ENCODE peak calls at places on chromosomes 6 and 20, in six cellular contexts. One of them, this sample, is unnamed.

GRCh38 chr6:164929155-164929977 is 380.0 kb downstream of the C6orf118 start:
- DNase-seq in GM12878: no peak
- DNase-seq in K562: no peak
- DNase-seq in SK-N-SH: no peak
- DNase-seq in HCT116: no peak
- DNase-seq in H1: no peak
- DNase-seq in this sample: no peak

GRCh38 chr20:58344741-58345140 is 35.2 kb downstream of the RAB22A start:
- DNase-seq in GM12878: no peak
- DNase-seq in K562: no peak
- DNase-seq in HCT116: no peak
- DNase-seq in H1: no peak
- DNase-seq in SK-N-SH: no peak
- DNase-seq in this sample: no peak

GRCh38 chr20:63543131-63543530 is 4.4 kb downstream of the SRMS start:
- DNase-seq in HCT116: no peak
- DNase-seq in H1: no peak
- DNase-seq in GM12878: no peak
- DNase-seq in SK-N-SH: no peak
- DNase-seq in K562: no peak
- DNase-seq in this sample: no peak

GRCh38 chr6:141421378-141421777 is 711.3 kb upstream of the GJE1 start:
- DNase-seq in GM12878: no peak
- DNase-seq in H1: no peak
- DNase-seq in K562: no peak
- DNase-seq in HCT116: peak; percentile 8
- DNase-seq in SK-N-SH: no peak
- DNase-seq in this sample: peak; percentile 61

GRCh38 chr20:49395183-49395582 is 87.3 kb downstream of the KCNB1 start:
- DNase-seq in K562: no peak
- DNase-seq in SK-N-SH: no peak
- DNase-seq in HCT116: no peak
- DNase-seq in H1: no peak
- DNase-seq in GM12878: no peak
- DNase-seq in this sample: no peak

GRCh38 chr6:28335040-28335563 is 846 bp downstream of the ZSCAN31 start:
- DNase-seq in SK-N-SH: no peak
- DNase-seq in K562: peak; percentile 85
- DNase-seq in GM12878: no peak
- DNase-seq in HCT116: no peak
- DNase-seq in H1: no peak
- DNase-seq in this sample: peak; percentile 94

GRCh38 chr6:114712129-114712662 is 369.4 kb upstream of the HS3ST5 start:
- DNase-seq in HCT116: no peak
- DNase-seq in GM12878: no peak
- DNase-seq in SK-N-SH: no peak
- DNase-seq in H1: no peak
- DNase-seq in K562: no peak
- DNase-seq in this sample: no peak

GRCh38 chr6:75208564-75209431 is 2.9 kb upstream of the COL12A1 start:
- DNase-seq in GM12878: peak; percentile 23
- DNase-seq in SK-N-SH: peak; percentile 71
- DNase-seq in K562: peak; percentile 63
- DNase-seq in H1: no peak
- DNase-seq in HCT116: peak; percentile 66
- DNase-seq in this sample: peak; percentile 41

GRCh38 chr6:157093555-157093954 is 229.8 kb downstream of the TMEM242 start:
- DNase-seq in H1: no peak
- DNase-seq in K562: no peak
- DNase-seq in SK-N-SH: no peak
- DNase-seq in HCT116: no peak
- DNase-seq in GM12878: no peak
- DNase-seq in this sample: no peak

GRCh38 chr20:49979030-49979832 is 3.5 kb upstream of the SNAI1 start:
- DNase-seq in SK-N-SH: peak; percentile 93
- DNase-seq in GM12878: no peak
- DNase-seq in H1: no peak
- DNase-seq in K562: peak; percentile 86
- DNase-seq in HCT116: peak; percentile 38
- DNase-seq in this sample: no peak

GRCh38 chr6:168834814-168835213 is 393.8 kb downstream of the SMOC2 start:
- DNase-seq in GM12878: no peak
- DNase-seq in K562: no peak
- DNase-seq in SK-N-SH: no peak
- DNase-seq in HCT116: no peak
- DNase-seq in H1: no peak
- DNase-seq in this sample: no peak
- TF ChIP-seq SIN3A in GM12878: no peak
- TF ChIP-seq SIN3A in K562: no peak
- TF ChIP-seq SIN3A in SK-N-SH: no peak
- TF ChIP-seq SIN3A in HCT116: no peak
- TF ChIP-seq SIN3A in H1: no peak
- TF ChIP-seq SIN3A in this sample: no peak

GRCh38 chr6:32117461-32117860 is 8.3 kb upstream of the TNXB start:
- DNase-seq in SK-N-SH: no peak
- DNase-seq in GM12878: no peak
- DNase-seq in H1: no peak
- DNase-seq in HCT116: no peak
- DNase-seq in K562: no peak
- DNase-seq in this sample: no peak
- H3K36me3 ChIP-seq in SK-N-SH: peaks cover 23% of the 10 kb centered on the region
- H3K36me3 ChIP-seq in GM12878: peaks cover 7% of the 10 kb centered on the region
- H3K36me3 ChIP-seq in H1: peaks cover 9% of the 10 kb centered on the region
- H3K36me3 ChIP-seq in HCT116: peaks cover 16% of the 10 kb centered on the region
- H3K36me3 ChIP-seq in K562: peaks cover 60% of the 10 kb centered on the region
- H3K36me3 ChIP-seq in this sample: peaks cover 2% of the 10 kb centered on the region

DNA sequence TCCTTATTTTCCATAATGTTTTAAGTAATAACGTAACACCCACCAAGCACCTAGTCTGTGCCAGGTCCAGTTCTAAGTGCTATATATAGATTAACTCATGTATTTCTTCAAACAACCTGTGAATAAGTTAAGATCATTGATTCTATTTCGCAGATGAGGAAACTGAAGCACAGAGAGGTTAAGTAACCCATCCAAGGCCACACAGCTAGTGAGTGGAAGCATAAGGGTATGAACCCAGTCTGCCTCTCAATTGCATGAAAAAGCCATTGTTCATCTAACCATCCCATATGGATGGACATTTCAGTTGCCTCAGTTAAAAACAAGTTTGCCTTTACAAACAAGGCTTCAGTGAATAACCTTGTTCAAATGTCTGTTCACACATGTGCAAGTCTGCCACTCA is 20.8 kb downstream of the TGM6 start:
- DNase-seq in HCT116: no peak
- DNase-seq in SK-N-SH: no peak
- DNase-seq in K562: no peak
- DNase-seq in GM12878: no peak
- DNase-seq in H1: no peak
- DNase-seq in this sample: no peak
- TF ChIP-seq SIN3A in HCT116: no peak
- TF ChIP-seq SIN3A in SK-N-SH: no peak
- TF ChIP-seq SIN3A in K562: no peak
- TF ChIP-seq SIN3A in GM12878: no peak
- TF ChIP-seq SIN3A in H1: no peak
- TF ChIP-seq SIN3A in this sample: no peak

DNA sequence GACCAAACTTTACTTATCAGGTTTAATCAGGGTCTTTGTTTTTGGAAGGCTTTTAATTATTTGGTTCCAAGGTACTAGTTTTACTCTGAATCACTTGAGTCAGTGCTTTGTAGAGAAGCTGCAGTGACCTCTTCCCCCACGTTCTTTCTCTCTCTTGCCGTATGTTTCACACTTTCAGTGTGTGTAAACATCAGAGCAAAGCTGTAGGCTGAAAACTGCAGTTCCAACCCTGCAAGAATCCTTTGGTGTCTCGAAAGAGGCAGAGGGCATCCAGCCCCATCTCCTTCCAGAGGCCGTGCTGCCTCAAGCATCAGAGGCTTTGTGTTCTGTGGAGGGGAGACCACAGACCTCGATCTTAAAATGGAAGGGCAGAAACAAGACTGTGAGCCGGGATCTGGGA is 42.1 kb downstream of the CFAP61 start:
- DNase-seq in H1: no peak
- DNase-seq in SK-N-SH: no peak
- DNase-seq in GM12878: no peak
- DNase-seq in HCT116: no peak
- DNase-seq in K562: no peak
- DNase-seq in this sample: no peak
- H3K36me3 ChIP-seq in H1: no peaks in the 10 kb centered on the region
- H3K36me3 ChIP-seq in SK-N-SH: no peaks in the 10 kb centered on the region
- H3K36me3 ChIP-seq in GM12878: no peaks in the 10 kb centered on the region
- H3K36me3 ChIP-seq in HCT116: no peaks in the 10 kb centered on the region
- H3K36me3 ChIP-seq in K562: no peaks in the 10 kb centered on the region
- H3K36me3 ChIP-seq in this sample: no peaks in the 10 kb centered on the region

GRCh38 chr6:153170511-153170910 is 39.4 kb upstream of the RGS17 start:
- DNase-seq in H1: no peak
- DNase-seq in GM12878: no peak
- DNase-seq in SK-N-SH: no peak
- DNase-seq in HCT116: peak; percentile 55
- DNase-seq in K562: no peak
- DNase-seq in this sample: no peak
- TF ChIP-seq SIN3A in H1: no peak
- TF ChIP-seq SIN3A in GM12878: no peak
- TF ChIP-seq SIN3A in SK-N-SH: no peak
- TF ChIP-seq SIN3A in HCT116: no peak
- TF ChIP-seq SIN3A in K562: no peak
- TF ChIP-seq SIN3A in this sample: no peak

This sample was measured in Panc1.